ENCODE peak calls at places on chromosome 12, in six cellular contexts. One of them, this sample, is unnamed.

GRCh38 chr12:114443607-114444421 is 37.9 kb upstream of the TBX5 start:
- DNase-seq in IMR-90: no peak
- DNase-seq in left ventricle myocardium inferior: peak
- DNase-seq in spleen: no peak
- DNase-seq in WTC11: no peak
- DNase-seq in progenitor cell of endocrine pancreas: no peak
- DNase-seq in this sample: no peak

GRCh38 chr12:3002636-3003035 is 43.4 kb downstream of the TEAD4 start:
- DNase-seq in WTC11: no peak
- DNase-seq in progenitor cell of endocrine pancreas: no peak
- DNase-seq in IMR-90: no peak
- DNase-seq in spleen: no peak
- DNase-seq in left ventricle myocardium inferior: no peak
- DNase-seq in this sample: no peak

GRCh38 chr12:9364224-9365176 is 156.3 kb upstream of the PZP start:
- DNase-seq in left ventricle myocardium inferior: no peak
- DNase-seq in WTC11: peak
- DNase-seq in IMR-90: peak
- DNase-seq in spleen: no peak
- DNase-seq in progenitor cell of endocrine pancreas: no peak
- DNase-seq in this sample: no peak

GRCh38 chr12:110546339-110546738 is 36.8 kb downstream of the PPTC7 start:
- DNase-seq in IMR-90: peak
- DNase-seq in spleen: no peak
- DNase-seq in WTC11: no peak
- DNase-seq in progenitor cell of endocrine pancreas: no peak
- DNase-seq in left ventricle myocardium inferior: no peak
- DNase-seq in this sample: no peak

GRCh38 chr12:53223391-53224267 is 8.4 kb downstream of the RARG start:
- DNase-seq in left ventricle myocardium inferior: peak
- DNase-seq in IMR-90: peak
- DNase-seq in progenitor cell of endocrine pancreas: no peak
- DNase-seq in WTC11: no peak
- DNase-seq in spleen: peak
- DNase-seq in this sample: no peak

GRCh38 chr12:953776-954175 is 4.3 kb upstream of the RAD52 start:
- DNase-seq in IMR-90: peak
- DNase-seq in spleen: no peak
- DNase-seq in progenitor cell of endocrine pancreas: no peak
- DNase-seq in left ventricle myocardium inferior: no peak
- DNase-seq in WTC11: no peak
- DNase-seq in this sample: no peak

GRCh38 chr12:29990971-29991370 is 207.2 kb upstream of the TMTC1 start:
- DNase-seq in spleen: no peak
- DNase-seq in left ventricle myocardium inferior: no peak
- DNase-seq in progenitor cell of endocrine pancreas: no peak
- DNase-seq in WTC11: no peak
- DNase-seq in IMR-90: peak
- DNase-seq in this sample: no peak

GRCh38 chr12:5295966-5296365 is 135.9 kb upstream of the NTF3 start:
- DNase-seq in left ventricle myocardium inferior: no peak
- DNase-seq in spleen: no peak
- DNase-seq in IMR-90: no peak
- DNase-seq in progenitor cell of endocrine pancreas: no peak
- DNase-seq in WTC11: no peak
- DNase-seq in this sample: no peak

GRCh38 chr12:1272132-1272531 is 281.1 kb downstream of the ERC1 start:
- DNase-seq in spleen: no peak
- DNase-seq in left ventricle myocardium inferior: no peak
- DNase-seq in WTC11: no peak
- DNase-seq in IMR-90: no peak
- DNase-seq in progenitor cell of endocrine pancreas: no peak
- DNase-seq in this sample: no peak

GRCh38 chr12:95674631-95675030 is 115.9 kb downstream of the NTN4 start:
- DNase-seq in left ventricle myocardium inferior: no peak
- DNase-seq in WTC11: no peak
- DNase-seq in spleen: no peak
- DNase-seq in progenitor cell of endocrine pancreas: no peak
- DNase-seq in IMR-90: no peak
- DNase-seq in this sample: no peak

GRCh38 chr12:91567100-91567485 is 384.5 kb upstream of the DCN start:
- DNase-seq in WTC11: no peak
- DNase-seq in left ventricle myocardium inferior: no peak
- DNase-seq in progenitor cell of endocrine pancreas: no peak
- DNase-seq in IMR-90: no peak
- DNase-seq in spleen: no peak
- DNase-seq in this sample: no peak

GRCh38 chr12:24252580-24252979 is 303.1 kb upstream of the SOX5 start:
- DNase-seq in WTC11: no peak
- DNase-seq in progenitor cell of endocrine pancreas: no peak
- DNase-seq in IMR-90: no peak
- DNase-seq in left ventricle myocardium inferior: no peak
- DNase-seq in spleen: no peak
- DNase-seq in this sample: no peak

GRCh38 chr12:124392991-124393790 is 98.3 kb downstream of the RFLNA start:
- DNase-seq in spleen: peak
- DNase-seq in WTC11: no peak
- DNase-seq in IMR-90: peak
- DNase-seq in progenitor cell of endocrine pancreas: no peak
- DNase-seq in left ventricle myocardium inferior: peak
- DNase-seq in this sample: peak

GRCh38 chr12:27573972-27574371 is 50.0 kb downstream of the PPFIBP1 start:
- DNase-seq in spleen: no peak
- DNase-seq in left ventricle myocardium inferior: no peak
- DNase-seq in progenitor cell of endocrine pancreas: no peak
- DNase-seq in IMR-90: peak
- DNase-seq in WTC11: no peak
- DNase-seq in this sample: no peak

GRCh38 chr12:42933461-42934081 is 344.0 kb upstream of the PRICKLE1 start:
- DNase-seq in IMR-90: no peak
- DNase-seq in left ventricle myocardium inferior: no peak
- DNase-seq in WTC11: no peak
- DNase-seq in spleen: no peak
- DNase-seq in progenitor cell of endocrine pancreas: no peak
- DNase-seq in this sample: no peak

GRCh38 chr12:122194804-122195203 is 8.7 kb upstream of the B3GNT4 start:
- DNase-seq in spleen: no peak
- DNase-seq in IMR-90: no peak
- DNase-seq in WTC11: no peak
- DNase-seq in progenitor cell of endocrine pancreas: no peak
- DNase-seq in left ventricle myocardium inferior: no peak
- DNase-seq in this sample: no peak

GRCh38 chr12:120417917-120418316 is 20.0 kb upstream of the COX6A1 start:
- DNase-seq in spleen: no peak
- DNase-seq in progenitor cell of endocrine pancreas: no peak
- DNase-seq in WTC11: no peak
- DNase-seq in left ventricle myocardium inferior: no peak
- DNase-seq in IMR-90: no peak
- DNase-seq in this sample: no peak

GRCh38 chr12:116037941-116038837 is 239.3 kb downstream of the MED13L start:
- DNase-seq in IMR-90: peak
- DNase-seq in WTC11: no peak
- DNase-seq in spleen: no peak
- DNase-seq in left ventricle myocardium inferior: no peak
- DNase-seq in progenitor cell of endocrine pancreas: no peak
- DNase-seq in this sample: no peak

GRCh38 chr12:42180990-42181611 is 36.4 kb upstream of the GXYLT1 start:
- DNase-seq in progenitor cell of endocrine pancreas: no peak
- DNase-seq in IMR-90: peak
- DNase-seq in WTC11: no peak
- DNase-seq in spleen: no peak
- DNase-seq in left ventricle myocardium inferior: no peak
- DNase-seq in this sample: no peak

GRCh38 chr12:1373887-1374286 is 220.5 kb downstream of the FBXL14 start:
- DNase-seq in left ventricle myocardium inferior: no peak
- DNase-seq in WTC11: no peak
- DNase-seq in spleen: no peak
- DNase-seq in progenitor cell of endocrine pancreas: no peak
- DNase-seq in IMR-90: peak
- DNase-seq in this sample: no peak

GRCh38 chr12:42673535-42673934 is 84.0 kb upstream of the PRICKLE1 start:
- DNase-seq in left ventricle myocardium inferior: no peak
- DNase-seq in progenitor cell of endocrine pancreas: no peak
- DNase-seq in WTC11: no peak
- DNase-seq in spleen: no peak
- DNase-seq in IMR-90: no peak
- DNase-seq in this sample: no peak

GRCh38 chr12:119115296-119115905 is 63.3 kb upstream of the HSPB8 start:
- DNase-seq in spleen: no peak
- DNase-seq in left ventricle myocardium inferior: no peak
- DNase-seq in IMR-90: peak
- DNase-seq in progenitor cell of endocrine pancreas: peak
- DNase-seq in WTC11: peak
- DNase-seq in this sample: no peak

GRCh38 chr12:31008961-31009840 is 64.5 kb upstream of the DDX11 start:
- DNase-seq in WTC11: peak
- DNase-seq in left ventricle myocardium inferior: no peak
- DNase-seq in spleen: peak
- DNase-seq in progenitor cell of endocrine pancreas: no peak
- DNase-seq in IMR-90: no peak
- DNase-seq in this sample: peak

GRCh38 chr12:89323568-89324218 is 28.6 kb downstream of the DUSP6 start:
- DNase-seq in spleen: no peak
- DNase-seq in progenitor cell of endocrine pancreas: no peak
- DNase-seq in IMR-90: no peak
- DNase-seq in left ventricle myocardium inferior: no peak
- DNase-seq in WTC11: no peak
- DNase-seq in this sample: no peak

GRCh38 chr12:99392091-99392850 is 255.3 kb upstream of the GARIN6 start:
- DNase-seq in left ventricle myocardium inferior: no peak
- DNase-seq in IMR-90: no peak
- DNase-seq in WTC11: no peak
- DNase-seq in progenitor cell of endocrine pancreas: no peak
- DNase-seq in spleen: no peak
- DNase-seq in this sample: no peak

GRCh38 chr12:122721057-122721545 is 4.5 kb upstream of the HCAR3 start:
- DNase-seq in WTC11: no peak
- DNase-seq in spleen: no peak
- DNase-seq in left ventricle myocardium inferior: no peak
- DNase-seq in IMR-90: no peak
- DNase-seq in progenitor cell of endocrine pancreas: no peak
- DNase-seq in this sample: no peak

GRCh38 chr12:94195483-94195882 is 47.1 kb downstream of the PLXNC1 start:
- DNase-seq in IMR-90: no peak
- DNase-seq in progenitor cell of endocrine pancreas: no peak
- DNase-seq in WTC11: no peak
- DNase-seq in left ventricle myocardium inferior: no peak
- DNase-seq in spleen: no peak
- DNase-seq in this sample: no peak
- TF ChIP-seq CTCF in IMR-90: no peak
- TF ChIP-seq CTCF in progenitor cell of endocrine pancreas: peak
- TF ChIP-seq CTCF in WTC11: no peak
- TF ChIP-seq CTCF in left ventricle myocardium inferior: no peak
- TF ChIP-seq CTCF in spleen: no peak
- TF ChIP-seq CTCF in this sample: no peak

GRCh38 chr12:78119351-78119918 is 288.7 kb downstream of the NAV3 start:
- DNase-seq in left ventricle myocardium inferior: no peak
- DNase-seq in spleen: no peak
- DNase-seq in progenitor cell of endocrine pancreas: no peak
- DNase-seq in IMR-90: no peak
- DNase-seq in WTC11: no peak
- DNase-seq in this sample: no peak
- TF ChIP-seq CTCF in left ventricle myocardium inferior: no peak
- TF ChIP-seq CTCF in spleen: no peak
- TF ChIP-seq CTCF in progenitor cell of endocrine pancreas: no peak
- TF ChIP-seq CTCF in IMR-90: no peak
- TF ChIP-seq CTCF in WTC11: no peak
- TF ChIP-seq CTCF in this sample: no peak

DNA sequence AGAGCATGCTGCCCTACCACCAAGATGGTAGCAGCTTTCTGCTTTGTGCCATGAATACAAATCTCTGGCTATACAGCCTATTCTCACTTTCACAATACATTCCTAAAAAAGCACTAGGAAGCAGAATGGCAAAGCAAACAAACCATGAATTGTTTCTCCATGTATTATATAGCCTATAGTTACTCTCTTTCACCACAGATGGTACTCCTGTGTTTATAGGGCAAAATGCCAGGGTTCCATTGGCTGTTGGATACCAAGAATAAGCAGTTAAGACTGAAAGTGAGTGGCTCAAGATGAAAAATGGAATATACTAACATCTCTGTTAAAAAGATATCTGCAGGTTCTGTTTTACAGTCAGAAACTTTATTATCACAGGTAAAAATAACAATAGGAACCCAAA is 11.1 kb downstream of the ARF3 start:
- DNase-seq in left ventricle myocardium inferior: no peak
- DNase-seq in spleen: no peak
- DNase-seq in IMR-90: peak
- DNase-seq in WTC11: no peak
- DNase-seq in progenitor cell of endocrine pancreas: no peak
- DNase-seq in this sample: no peak
- TF ChIP-seq CTCF in left ventricle myocardium inferior: no peak
- TF ChIP-seq CTCF in spleen: no peak
- TF ChIP-seq CTCF in IMR-90: no peak
- TF ChIP-seq CTCF in WTC11: no peak
- TF ChIP-seq CTCF in progenitor cell of endocrine pancreas: no peak
- TF ChIP-seq CTCF in this sample: no peak

GRCh38 chr12:46354111-46354798 is 18.3 kb downstream of the SLC38A2 start:
- DNase-seq in progenitor cell of endocrine pancreas: no peak
- DNase-seq in WTC11: no peak
- DNase-seq in IMR-90: no peak
- DNase-seq in spleen: no peak
- DNase-seq in left ventricle myocardium inferior: no peak
- DNase-seq in this sample: no peak
- TF ChIP-seq CTCF in progenitor cell of endocrine pancreas: no peak
- TF ChIP-seq CTCF in WTC11: no peak
- TF ChIP-seq CTCF in IMR-90: peak
- TF ChIP-seq CTCF in spleen: no peak
- TF ChIP-seq CTCF in left ventricle myocardium inferior: peak
- TF ChIP-seq CTCF in this sample: no peak

GRCh38 chr12:113146999-113147398 is 2.5 kb upstream of the CFAP73 start:
- DNase-seq in WTC11: no peak
- DNase-seq in IMR-90: no peak
- DNase-seq in progenitor cell of endocrine pancreas: no peak
- DNase-seq in spleen: peak
- DNase-seq in left ventricle myocardium inferior: no peak
- DNase-seq in this sample: no peak

GRCh38 chr12:113144771-113145170 is 4.8 kb upstream of the CFAP73 start:
- DNase-seq in progenitor cell of endocrine pancreas: no peak
- DNase-seq in WTC11: no peak
- DNase-seq in IMR-90: no peak
- DNase-seq in left ventricle myocardium inferior: no peak
- DNase-seq in spleen: peak
- DNase-seq in this sample: no peak

GRCh38 chr12:113143959-113144358 is 5.6 kb upstream of the CFAP73 start:
- DNase-seq in WTC11: no peak
- DNase-seq in spleen: peak
- DNase-seq in progenitor cell of endocrine pancreas: no peak
- DNase-seq in left ventricle myocardium inferior: no peak
- DNase-seq in IMR-90: no peak
- DNase-seq in this sample: no peak

GRCh38 chr12:113142886-113143329 is 6.6 kb upstream of the CFAP73 start:
- DNase-seq in left ventricle myocardium inferior: no peak
- DNase-seq in spleen: no peak
- DNase-seq in WTC11: no peak
- DNase-seq in IMR-90: no peak
- DNase-seq in progenitor cell of endocrine pancreas: no peak
- DNase-seq in this sample: no peak

GRCh38 chr12:113145720-113146551 is 3.6 kb upstream of the CFAP73 start:
- DNase-seq in WTC11: no peak
- DNase-seq in left ventricle myocardium inferior: no peak
- DNase-seq in IMR-90: no peak
- DNase-seq in progenitor cell of endocrine pancreas: no peak
- DNase-seq in spleen: peak
- DNase-seq in this sample: no peak
- TF ChIP-seq CTCF in WTC11: no peak
- TF ChIP-seq CTCF in left ventricle myocardium inferior: no peak
- TF ChIP-seq CTCF in IMR-90: no peak
- TF ChIP-seq CTCF in progenitor cell of endocrine pancreas: no peak
- TF ChIP-seq CTCF in spleen: no peak
- TF ChIP-seq CTCF in this sample: no peak